ENCODE peak calls at places on chromosomes 13 and 19, in nine cellular contexts. F, W, L, V, R, A, C, O and Z are unnamed samples.

GRCh38 chr13:25423831-25424230 is 52.1 kb downstream of the ATP8A2 start:
- DNase-seq in F (no peak), W (no peak), L (no peak), V (no peak), R (no peak), A (no peak), C (no peak), O (no peak), Z (no peak)

GRCh38 chr13:35768551-35768950 is 292.1 kb upstream of the MAB21L1 start:
- DNase-seq in F (peak), W (peak), L (peak), V (no peak), R (no peak), A (no peak), C (no peak), O (peak), Z (no peak)

GRCh38 chr13:113118328-113119021 is 4.1 kb upstream of the F10 start:
- DNase-seq in F (no peak), W (no peak), L (no peak), V (no peak), R (no peak), A (no peak), C (no peak), O (no peak), Z (no peak)

GRCh38 chr19:17889609-17890214 is 18.0 kb downstream of the SLC5A5 start:
- DNase-seq in F (no peak), W (peak), L (no peak), V (no peak), R (peak), A (no peak), C (no peak), O (peak), Z (no peak)

GRCh38 chr13:108225440-108225839 is 7.2 kb downstream of the ABHD13 start:
- DNase-seq in F (no peak), W (no peak), L (no peak), V (no peak), R (no peak), A (no peak), C (no peak), O (no peak), Z (no peak)

GRCh38 chr13:65594255-65594654 is 1635.9 kb downstream of the PCDH9 start:
- DNase-seq in F (no peak), W (peak), L (no peak), V (no peak), R (no peak), A (no peak), C (no peak), O (peak), Z (peak)

GRCh38 chr13:44155422-44156293 is 218.0 kb upstream of the SERP2 start:
- DNase-seq in F (no peak), W (peak), L (no peak), V (no peak), R (no peak), A (no peak), C (no peak), O (peak), Z (no peak)

GRCh38 chr19:4896372-4896771 is 6.3 kb downstream of the ARRDC5 start:
- DNase-seq in F (no peak), W (peak), L (no peak), V (no peak), R (no peak), A (no peak), C (no peak), O (no peak), Z (no peak)